ENCODE peak calls at places on chromosomes 11 and 22, in nine cellular contexts. One of them, this sample, is unnamed.

GRCh38 chr11:45089251-45089650 is 57.2 kb upstream of the PRDM11 start:
- DNase-seq in AG09319: peak
- DNase-seq in NCI-H1092: no peak
- DNase-seq in AG09309: peak
- DNase-seq in hypothalamus: no peak
- DNase-seq in COR-L47: no peak
- DNase-seq in OCI-M1: no peak
- DNase-seq in NAMALWA: no peak
- DNase-seq in sigmoid colon: peak
- DNase-seq in this sample: no peak

GRCh38 chr11:70778828-70779365 is 380.6 kb downstream of the CTTN start:
- DNase-seq in NCI-H1092: no peak
- DNase-seq in hypothalamus: no peak
- DNase-seq in OCI-M1: no peak
- DNase-seq in COR-L47: no peak
- DNase-seq in AG09319: no peak
- DNase-seq in AG09309: no peak
- DNase-seq in sigmoid colon: no peak
- DNase-seq in NAMALWA: no peak
- DNase-seq in this sample: no peak

GRCh38 chr11:132116516-132116915 is 746.1 kb downstream of the NTM start:
- DNase-seq in hypothalamus: no peak
- DNase-seq in AG09309: no peak
- DNase-seq in NCI-H1092: no peak
- DNase-seq in OCI-M1: no peak
- DNase-seq in sigmoid colon: no peak
- DNase-seq in NAMALWA: no peak
- DNase-seq in AG09319: no peak
- DNase-seq in COR-L47: no peak
- DNase-seq in this sample: no peak

GRCh38 chr11:77517753-77518152 is 43.9 kb upstream of the PAK1 start:
- DNase-seq in NCI-H1092: no peak
- DNase-seq in OCI-M1: no peak
- DNase-seq in NAMALWA: no peak
- DNase-seq in AG09309: no peak
- DNase-seq in COR-L47: no peak
- DNase-seq in AG09319: no peak
- DNase-seq in hypothalamus: no peak
- DNase-seq in sigmoid colon: no peak
- DNase-seq in this sample: no peak

GRCh38 chr11:120432056-120433018 is 79.2 kb upstream of the GRIK4 start:
- DNase-seq in AG09309: peak
- DNase-seq in NAMALWA: no peak
- DNase-seq in AG09319: peak
- DNase-seq in COR-L47: no peak
- DNase-seq in OCI-M1: peak
- DNase-seq in NCI-H1092: no peak
- DNase-seq in hypothalamus: no peak
- DNase-seq in sigmoid colon: no peak
- DNase-seq in this sample: no peak

GRCh38 chr11:9745411-9746211 is 81.7 kb downstream of the SWAP70 start:
- DNase-seq in COR-L47: no peak
- DNase-seq in NAMALWA: peak
- DNase-seq in OCI-M1: no peak
- DNase-seq in AG09309: no peak
- DNase-seq in NCI-H1092: no peak
- DNase-seq in AG09319: no peak
- DNase-seq in hypothalamus: no peak
- DNase-seq in sigmoid colon: no peak
- DNase-seq in this sample: peak

GRCh38 chr11:132119573-132119972 is 749.2 kb downstream of the NTM start:
- DNase-seq in COR-L47: no peak
- DNase-seq in hypothalamus: no peak
- DNase-seq in NCI-H1092: peak
- DNase-seq in AG09319: no peak
- DNase-seq in OCI-M1: no peak
- DNase-seq in sigmoid colon: no peak
- DNase-seq in AG09309: no peak
- DNase-seq in NAMALWA: no peak
- DNase-seq in this sample: no peak

GRCh38 chr11:118895093-118896039 is 11.7 kb downstream of the CXCR5 start:
- DNase-seq in COR-L47: peak
- DNase-seq in OCI-M1: no peak
- DNase-seq in hypothalamus: no peak
- DNase-seq in sigmoid colon: no peak
- DNase-seq in NAMALWA: peak
- DNase-seq in NCI-H1092: no peak
- DNase-seq in AG09309: no peak
- DNase-seq in AG09319: no peak
- DNase-seq in this sample: peak

GRCh38 chr11:122319842-122320555 is 204.0 kb upstream of the BLID start:
- DNase-seq in sigmoid colon: no peak
- DNase-seq in OCI-M1: no peak
- DNase-seq in NAMALWA: no peak
- DNase-seq in AG09309: no peak
- DNase-seq in AG09319: no peak
- DNase-seq in COR-L47: no peak
- DNase-seq in NCI-H1092: no peak
- DNase-seq in hypothalamus: no peak
- DNase-seq in this sample: no peak

GRCh38 chr11:47377571-47378010 is 756 bp downstream of the SPI1 start:
- DNase-seq in AG09309: no peak
- DNase-seq in sigmoid colon: no peak
- DNase-seq in NCI-H1092: no peak
- DNase-seq in NAMALWA: no peak
- DNase-seq in COR-L47: no peak
- DNase-seq in AG09319: no peak
- DNase-seq in hypothalamus: no peak
- DNase-seq in OCI-M1: peak
- DNase-seq in this sample: no peak

GRCh38 chr11:117019871-117020270 is 78.4 kb downstream of the SIK3 start:
- DNase-seq in NAMALWA: no peak
- DNase-seq in NCI-H1092: no peak
- DNase-seq in OCI-M1: peak
- DNase-seq in COR-L47: no peak
- DNase-seq in AG09309: no peak
- DNase-seq in sigmoid colon: no peak
- DNase-seq in hypothalamus: no peak
- DNase-seq in AG09319: no peak
- DNase-seq in this sample: no peak

GRCh38 chr22:22833059-22833458 is 54.6 kb upstream of the IGLL5 start:
- DNase-seq in NCI-H1092: no peak
- DNase-seq in COR-L47: no peak
- DNase-seq in OCI-M1: no peak
- DNase-seq in AG09319: no peak
- DNase-seq in sigmoid colon: no peak
- DNase-seq in AG09309: no peak
- DNase-seq in hypothalamus: no peak
- DNase-seq in NAMALWA: no peak
- DNase-seq in this sample: no peak

GRCh38 chr11:620935-621814 is 3.6 kb downstream of the CDHR5 start:
- DNase-seq in AG09309: no peak
- DNase-seq in NAMALWA: no peak
- DNase-seq in COR-L47: no peak
- DNase-seq in OCI-M1: no peak
- DNase-seq in NCI-H1092: no peak
- DNase-seq in hypothalamus: no peak
- DNase-seq in AG09319: no peak
- DNase-seq in sigmoid colon: peak
- DNase-seq in this sample: no peak

GRCh38 chr11:2737226-2737590 is 37.4 kb upstream of the KCNQ1OT1 start:
- DNase-seq in AG09319: no peak
- DNase-seq in OCI-M1: no peak
- DNase-seq in NAMALWA: no peak
- DNase-seq in COR-L47: no peak
- DNase-seq in hypothalamus: no peak
- DNase-seq in NCI-H1092: no peak
- DNase-seq in sigmoid colon: no peak
- DNase-seq in AG09309: no peak
- DNase-seq in this sample: no peak

GRCh38 chr22:30864441-30865420 is 103.8 kb downstream of the MORC2 start:
- DNase-seq in hypothalamus: no peak
- DNase-seq in AG09319: no peak
- DNase-seq in OCI-M1: no peak
- DNase-seq in NAMALWA: no peak
- DNase-seq in NCI-H1092: no peak
- DNase-seq in AG09309: no peak
- DNase-seq in COR-L47: no peak
- DNase-seq in sigmoid colon: peak
- DNase-seq in this sample: no peak

GRCh38 chr11:114322934-114323333 is 26.7 kb downstream of the NNMT start:
- DNase-seq in NAMALWA: no peak
- DNase-seq in OCI-M1: no peak
- DNase-seq in AG09319: no peak
- DNase-seq in COR-L47: no peak
- DNase-seq in hypothalamus: no peak
- DNase-seq in NCI-H1092: no peak
- DNase-seq in sigmoid colon: no peak
- DNase-seq in AG09309: no peak
- DNase-seq in this sample: no peak

GRCh38 chr11:134289167-134289566 is 13.0 kb downstream of the GLB1L3 start:
- DNase-seq in sigmoid colon: no peak
- DNase-seq in NCI-H1092: no peak
- DNase-seq in hypothalamus: no peak
- DNase-seq in COR-L47: no peak
- DNase-seq in NAMALWA: no peak
- DNase-seq in AG09309: no peak
- DNase-seq in AG09319: no peak
- DNase-seq in OCI-M1: no peak
- DNase-seq in this sample: no peak

GRCh38 chr22:35258144-35258988 is 1.1 kb downstream of the HMGXB4 start:
- DNase-seq in AG09319: no peak
- DNase-seq in AG09309: no peak
- DNase-seq in OCI-M1: peak
- DNase-seq in NCI-H1092: no peak
- DNase-seq in hypothalamus: no peak
- DNase-seq in NAMALWA: no peak
- DNase-seq in COR-L47: no peak
- DNase-seq in sigmoid colon: no peak
- DNase-seq in this sample: peak

GRCh38 chr11:112364962-112365481 is 104.4 kb upstream of the PLET1 start:
- DNase-seq in NAMALWA: no peak
- DNase-seq in OCI-M1: no peak
- DNase-seq in COR-L47: peak
- DNase-seq in NCI-H1092: no peak
- DNase-seq in hypothalamus: no peak
- DNase-seq in sigmoid colon: peak
- DNase-seq in AG09319: peak
- DNase-seq in AG09309: peak
- DNase-seq in this sample: no peak

GRCh38 chr22:43925433-43926348 is 2.1 kb downstream of the PNPLA3 start:
- DNase-seq in AG09309: no peak
- DNase-seq in OCI-M1: no peak
- DNase-seq in NAMALWA: no peak
- DNase-seq in hypothalamus: no peak
- DNase-seq in COR-L47: no peak
- DNase-seq in AG09319: no peak
- DNase-seq in NCI-H1092: no peak
- DNase-seq in sigmoid colon: no peak
- DNase-seq in this sample: no peak

GRCh38 chr22:38570841-38571364 is 920 bp upstream of the DMC1 start:
- DNase-seq in AG09309: no peak
- DNase-seq in COR-L47: peak
- DNase-seq in NAMALWA: peak
- DNase-seq in OCI-M1: peak
- DNase-seq in sigmoid colon: peak
- DNase-seq in AG09319: no peak
- DNase-seq in hypothalamus: peak
- DNase-seq in NCI-H1092: no peak
- DNase-seq in this sample: peak